ENCODE peak calls at places on chromosome 3, in seven cellular contexts. Y, Q, V, M, P, D and I are unnamed samples.

GRCh38 chr3:106629215-106629832 is 747.9 kb upstream of the CCDC54 start:
- DNase-seq in Y (no peak), Q (no peak), V (no peak), M (no peak), P (no peak), D (no peak), I (no peak)

GRCh38 chr3:118817748-118818165 is 216.9 kb downstream of the IGSF11 start:
- DNase-seq in Y (peak; percentile 42), Q (peak; percentile 56), V (peak; percentile 65), M (peak; percentile 55), P (peak; percentile 56), D (no peak), I (no peak)

GRCh38 chr3:98761656-98762229 is 1.4 kb upstream of the ST3GAL6 start:
- DNase-seq in Y (no peak), Q (no peak), V (peak; percentile 67), M (no peak), P (no peak), D (no peak), I (no peak)

GRCh38 chr3:127667119-127667681 is 5.6 kb upstream of the ABTB1 start:
- DNase-seq in Y (no peak), Q (no peak), V (no peak), M (no peak), P (no peak), D (no peak), I (peak; percentile 73)

GRCh38 chr3:16897254-16897926 is 12.6 kb downstream of the PLCL2 start:
- DNase-seq in Y (no peak), Q (no peak), V (no peak), M (peak; percentile 33), P (peak; percentile 76), D (no peak), I (no peak)

GRCh38 chr3:50617096-50617791 is at the start of gene MAPKAPK3:
- DNase-seq in Y (no peak), Q (no peak), V (peak; percentile 15), M (no peak), P (no peak), D (peak; percentile 58), I (no peak)

GRCh38 chr3:63818282-63819150 is 583 bp upstream of the C3orf49 start:
- DNase-seq in Y (peak; percentile 33), Q (peak; percentile 28), V (peak; percentile 63), M (peak; percentile 75), P (peak; percentile 67), D (peak; percentile 26), I (no peak)

GRCh38 chr3:97719156-97719821 is 45.3 kb upstream of the ARL6 start:
- DNase-seq in Y (peak; percentile 55), Q (peak; percentile 52), V (peak; percentile 79), M (peak; percentile 76), P (peak; percentile 65), D (peak; percentile 47), I (no peak)

GRCh38 chr3:99901200-99901926 is 83.7 kb downstream of the CMSS1 start:
- DNase-seq in Y (peak; percentile 94), Q (peak; percentile 77), V (no peak), M (no peak), P (peak; percentile 92), D (no peak), I (no peak)

GRCh38 chr3:43349759-43350158 is 63.4 kb downstream of the SNRK start:
- DNase-seq in Y (no peak), Q (no peak), V (no peak), M (no peak), P (peak; percentile 11), D (no peak), I (no peak)

GRCh38 chr3:33218072-33218445 is 551 bp downstream of the SUSD5 start:
- DNase-seq in Y (no peak), Q (no peak), V (no peak), M (peak; percentile 8), P (no peak), D (no peak), I (no peak)

GRCh38 chr3:151544164-151544548 is 83.3 kb upstream of the IGSF10 start:
- DNase-seq in Y (no peak), Q (no peak), V (no peak), M (no peak), P (no peak), D (no peak), I (no peak)

GRCh38 chr3:113690482-113690881 is 6.0 kb downstream of the USF3 start:
- DNase-seq in Y (no peak), Q (no peak), V (no peak), M (no peak), P (no peak), D (no peak), I (no peak)

GRCh38 chr3:66555214-66555844 is 54.5 kb upstream of the LRIG1 start:
- DNase-seq in Y (no peak), Q (no peak), V (no peak), M (no peak), P (peak; percentile 19), D (no peak), I (no peak)

GRCh38 chr3:174010902-174011301 is 613.4 kb downstream of the NLGN1 start:
- DNase-seq in Y (no peak), Q (no peak), V (no peak), M (no peak), P (no peak), D (no peak), I (no peak)

GRCh38 chr3:8239718-8240698 is 261.6 kb upstream of the LMCD1 start:
- DNase-seq in Y (peak; percentile 13), Q (peak; percentile 48), V (peak; percentile 21), M (peak; percentile 58), P (peak; percentile 66), D (no peak), I (no peak)

GRCh38 chr3:67647390-67647878 is 7.0 kb downstream of the SUCLG2 start:
- DNase-seq in Y (peak; percentile 90), Q (peak; percentile 69), V (no peak), M (no peak), P (peak; percentile 100), D (no peak), I (no peak)

GRCh38 chr3:52401551-52401950 is 43.4 kb downstream of the SEMA3G start:
- DNase-seq in Y (no peak), Q (no peak), V (no peak), M (no peak), P (no peak), D (no peak), I (no peak)
- TF ChIP-seq CTCF in Y (no peak), Q (no peak), V (no peak), M (no peak), P (no peak), D (no peak), I (no peak)

GRCh38 chr3:101635954-101636798 is 40.8 kb downstream of the ZBTB11 start:
- DNase-seq in Y (peak; percentile 37), Q (peak; percentile 27), V (peak; percentile 58), M (peak; percentile 75), P (peak; percentile 49), D (peak; percentile 18), I (peak; percentile 83)
- TF ChIP-seq CTCF in Y (peak; percentile 49), Q (peak; percentile 78), V (peak; percentile 78), M (peak; percentile 67), P (peak; percentile 65), D (no peak), I (peak; percentile 63)

GRCh38 chr3:23923786-23924185 is 6.9 kb downstream of the RPL15 start:
- DNase-seq in Y (no peak), Q (no peak), V (no peak), M (peak; percentile 31), P (no peak), D (no peak), I (no peak)

GRCh38 chr3:23931597-23931996 is 13.5 kb upstream of the NR1D2 start:
- DNase-seq in Y (no peak), Q (no peak), V (no peak), M (no peak), P (no peak), D (no peak), I (no peak)

GRCh38 chr3:23926246-23926645 is 9.3 kb downstream of the RPL15 start:
- DNase-seq in Y (no peak), Q (no peak), V (no peak), M (no peak), P (no peak), D (no peak), I (no peak)

GRCh38 chr3:23928525-23928924 is 11.6 kb downstream of the RPL15 start:
- DNase-seq in Y (no peak), Q (no peak), V (no peak), M (no peak), P (no peak), D (no peak), I (no peak)

GRCh38 chr3:23926736-23927135 is 9.8 kb downstream of the RPL15 start:
- DNase-seq in Y (no peak), Q (no peak), V (no peak), M (no peak), P (peak; percentile 28), D (no peak), I (no peak)
- TF ChIP-seq CTCF in Y (no peak), Q (peak; percentile 26), V (no peak), M (no peak), P (peak; percentile 23), D (no peak), I (peak; percentile 28)

DNA sequence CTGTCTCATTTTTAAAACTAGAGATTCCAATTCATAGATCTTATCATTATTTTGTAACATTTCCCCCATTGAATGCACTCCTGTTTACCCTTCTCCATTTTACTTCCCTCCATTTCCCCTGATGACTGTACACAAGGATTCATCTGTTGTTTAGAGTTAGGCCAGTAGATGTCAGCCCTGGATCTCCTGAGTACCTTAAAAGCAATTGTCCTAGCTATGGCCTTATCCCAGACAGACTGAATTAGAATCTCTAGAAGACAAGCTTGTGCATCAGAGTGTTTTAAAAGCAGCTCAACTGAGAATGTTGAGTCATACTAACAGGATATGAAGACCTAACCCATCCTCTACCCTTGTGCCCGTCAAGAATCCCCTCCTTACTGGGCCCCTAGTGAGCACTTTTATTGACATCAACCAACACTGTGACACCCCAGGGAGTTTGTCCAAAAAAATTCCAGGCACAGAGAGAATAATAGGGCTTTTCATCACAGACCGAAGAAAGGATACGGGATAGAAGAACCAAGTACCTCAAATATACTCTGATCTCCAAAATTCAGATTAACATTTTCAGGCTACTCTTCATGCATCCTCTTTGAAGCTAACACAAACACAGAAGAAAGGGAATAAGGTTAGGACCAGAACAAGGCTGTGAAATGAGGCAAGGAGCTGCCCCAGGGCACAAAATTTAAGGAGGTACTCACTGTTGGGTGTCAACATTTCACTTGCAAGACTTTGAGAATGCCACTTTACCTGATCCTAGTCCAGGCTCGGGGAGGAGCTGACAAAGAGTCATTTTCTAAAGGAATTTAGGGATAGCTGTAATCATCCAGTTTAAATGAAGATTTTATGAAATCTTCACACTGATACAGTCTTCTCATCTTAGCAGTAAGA is 17.1 kb downstream of the ZBED2 start:
- DNase-seq in Y (peak; percentile 80), Q (peak; percentile 69), V (peak; percentile 27), M (no peak), P (peak; percentile 65), D (no peak), I (no peak)
- TF ChIP-seq CTCF in Y (peak; percentile 72), Q (peak; percentile 60), V (peak; percentile 52), M (peak; percentile 39), P (peak; percentile 44), D (no peak), I (peak; percentile 73)

GRCh38 chr3:126487151-126487771 is 11.6 kb upstream of the ZXDC start:
- DNase-seq in Y (peak; percentile 60), Q (no peak), V (peak; percentile 42), M (peak; percentile 30), P (no peak), D (no peak), I (no peak)
- TF ChIP-seq CTCF in Y (peak; percentile 3), Q (peak; percentile 8), V (peak; percentile 11), M (no peak), P (no peak), D (no peak), I (peak; percentile 26)